ENCODE peak calls at places on chromosomes 3 and 15, in four cellular contexts. M, F, A and R are unnamed samples.

GRCh38 chr3:191316876-191317603 is 12.2 kb upstream of the CCDC50 start:
- DNase-seq in M (no peak), F (peak; percentile 24), A (no peak), R (no peak)

GRCh38 chr15:60118146-60118545 is 114.0 kb downstream of the FOXB1 start:
- DNase-seq in M (no peak), F (no peak), A (no peak), R (no peak)

GRCh38 chr3:80705290-80705689 is 937.5 kb upstream of the ROBO1 start:
- DNase-seq in M (no peak), F (no peak), A (no peak), R (no peak)

GRCh38 chr15:96326551-96327154 is 3.8 kb upstream of the NR2F2 start:
- DNase-seq in M (peak; percentile 82), F (peak; percentile 71), A (peak; percentile 60), R (peak; percentile 64)

GRCh38 chr3:185823280-185824044 is 1.4 kb downstream of the IGF2BP2 start:
- DNase-seq in M (peak; percentile 75), F (peak; percentile 80), A (peak; percentile 50), R (peak; percentile 57)

GRCh38 chr15:40875996-40876740 is 2.1 kb upstream of the RHOV start:
- DNase-seq in M (peak; percentile 17), F (peak; percentile 16), A (no peak), R (no peak)

GRCh38 chr15:25799906-25800700 is 63.0 kb downstream of the ATP10A start:
- DNase-seq in M (no peak), F (peak; percentile 62), A (no peak), R (no peak)

GRCh38 chr3:45110185-45110833 is 35.9 kb downstream of the CDCP1 start:
- DNase-seq in M (no peak), F (no peak), A (no peak), R (no peak)

GRCh38 chr3:140403559-140403958 is 274.3 kb upstream of the TRIM42 start:
- DNase-seq in M (no peak), F (no peak), A (no peak), R (no peak)

GRCh38 chr3:30645077-30645476 is 38.7 kb downstream of the TGFBR2 start:
- DNase-seq in M (no peak), F (no peak), A (no peak), R (no peak)

GRCh38 chr15:44130778-44131177 is 64.3 kb downstream of the FRMD5 start:
- DNase-seq in M (peak; percentile 18), F (no peak), A (no peak), R (no peak)

GRCh38 chr3:159080821-159081220 is 279.0 kb downstream of the MFSD1 start:
- DNase-seq in M (no peak), F (no peak), A (no peak), R (no peak)

GRCh38 chr15:60006203-60006782 is 2.2 kb downstream of the FOXB1 start:
- DNase-seq in M (peak; percentile 48), F (peak; percentile 89), A (no peak), R (peak; percentile 55)

GRCh38 chr3:151037746-151038145 is 47.7 kb upstream of the MED12L start:
- DNase-seq in M (peak; percentile 97), F (no peak), A (peak; percentile 65), R (peak; percentile 97)

GRCh38 chr15:57897870-57898269 is 167.6 kb downstream of the ALDH1A2 start:
- DNase-seq in M (no peak), F (no peak), A (no peak), R (no peak)

GRCh38 chr15:60423540-60423939 is 25.8 kb upstream of the ANXA2 start:
- DNase-seq in M (peak; percentile 96), F (no peak), A (no peak), R (peak; percentile 49)

GRCh38 chr3:9180764-9181117 is 68.7 kb downstream of the SRGAP3 start:
- DNase-seq in M (no peak), F (no peak), A (peak; percentile 75), R (no peak)

GRCh38 chr3:19946291-19946831 is 536 bp upstream of the RAB5A start:
- DNase-seq in M (peak; percentile 56), F (no peak), A (no peak), R (no peak)

GRCh38 chr3:67646586-67647234 is 7.7 kb downstream of the SUCLG2 start:
- DNase-seq in M (no peak), F (no peak), A (no peak), R (peak; percentile 33)

GRCh38 chr15:84911879-84912660 is 27.6 kb downstream of the SLC28A1 start:
- DNase-seq in M (peak; percentile 98), F (no peak), A (peak; percentile 97), R (peak; percentile 99)

GRCh38 chr3:160804762-160805161 is 48.7 kb downstream of the PPM1L start:
- DNase-seq in M (peak; percentile 3), F (peak; percentile 4), A (peak; percentile 63), R (peak; percentile 67)

GRCh38 chr3:135229018-135229495 is 434.0 kb downstream of the EPHB1 start:
- DNase-seq in M (no peak), F (peak; percentile 33), A (no peak), R (peak; percentile 69)

GRCh38 chr3:27500051-27500450 is 15.9 kb upstream of the SLC4A7 start:
- DNase-seq in M (no peak), F (no peak), A (no peak), R (no peak)

GRCh38 chr3:57918123-57918837 is 89.9 kb upstream of the FLNB start:
- DNase-seq in M (peak; percentile 95), F (no peak), A (no peak), R (peak; percentile 0)

GRCh38 chr15:66007663-66008262 is 138.5 kb downstream of the RAB11A start:
- DNase-seq in M (no peak), F (no peak), A (no peak), R (no peak)

GRCh38 chr3:159866201-159866746 is 122.4 kb upstream of the IL12A start:
- DNase-seq in M (no peak), F (no peak), A (no peak), R (peak; percentile 31)

GRCh38 chr3:187783098-187783497 is 37.8 kb upstream of the BCL6 start:
- DNase-seq in M (peak; percentile 96), F (no peak), A (no peak), R (peak; percentile 96)

GRCh38 chr15:81293728-81294500 is 30.0 kb downstream of the STARD5 start:
- DNase-seq in M (no peak), F (peak; percentile 57), A (peak; percentile 57), R (no peak)

GRCh38 chr15:77143606-77144005 is 72.7 kb upstream of the TSPAN3 start:
- DNase-seq in M (no peak), F (no peak), A (no peak), R (no peak)

GRCh38 chr15:77144028-77144427 is 73.1 kb upstream of the TSPAN3 start:
- DNase-seq in M (peak; percentile 71), F (no peak), A (no peak), R (no peak)

GRCh38 chr15:77144492-77145070 is 73.7 kb upstream of the TSPAN3 start:
- DNase-seq in M (peak; percentile 93), F (no peak), A (no peak), R (peak; percentile 54)

GRCh38 chr15:77145370-77145769 is 74.5 kb upstream of the TSPAN3 start:
- DNase-seq in M (no peak), F (no peak), A (no peak), R (no peak)

GRCh38 chr15:77143191-77143590 is 72.3 kb upstream of the TSPAN3 start:
- DNase-seq in M (no peak), F (no peak), A (no peak), R (no peak)
- H3K4me3 ChIP-seq in M (peak overlapping the region; percentile 48), F (no peak overlapping the region), A (no peak overlapping the region), R (no peak overlapping the region)

GRCh38 chr3:41241800-41242571 is 42.7 kb downstream of the CTNNB1 start:
- DNase-seq in M (no peak), F (no peak), A (no peak), R (no peak)

GRCh38 chr3:41241159-41241558 is 41.9 kb downstream of the CTNNB1 start:
- DNase-seq in M (no peak), F (no peak), A (no peak), R (no peak)

GRCh38 chr3:41237907-41238306 is 38.6 kb downstream of the CTNNB1 start:
- DNase-seq in M (no peak), F (no peak), A (no peak), R (no peak)

GRCh38 chr3:41236198-41236597 is 36.9 kb downstream of the CTNNB1 start:
- DNase-seq in M (no peak), F (no peak), A (no peak), R (no peak)

DNA sequence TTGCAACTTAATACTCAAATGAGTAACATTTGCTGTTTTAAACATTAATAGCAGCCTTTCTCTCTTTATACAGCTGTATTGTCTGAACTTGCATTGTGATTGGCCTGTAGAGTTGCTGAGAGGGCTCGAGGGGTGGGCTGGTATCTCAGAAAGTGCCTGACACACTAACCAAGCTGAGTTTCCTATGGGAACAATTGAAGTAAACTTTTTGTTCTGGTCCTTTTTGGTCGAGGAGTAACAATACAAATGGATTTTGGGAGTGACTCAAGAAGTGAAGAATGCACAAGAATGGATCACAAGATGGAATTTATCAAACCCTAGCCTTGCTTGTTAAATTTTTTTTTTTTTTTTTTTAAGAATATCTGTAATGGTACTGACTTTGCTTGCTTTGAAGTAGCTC is 40.3 kb downstream of the CTNNB1 start:
- DNase-seq in M (peak; percentile 36), F (no peak), A (no peak), R (no peak)
- H3K36me3 ChIP-seq in M (peaks cover 62% of the 10 kb centered on the region), F (peaks cover 30% of the 10 kb centered on the region), A (peaks cover 16% of the 10 kb centered on the region), R (peaks cover 57% of the 10 kb centered on the region)

GRCh38 chr3:121844892-121845291 is 9.9 kb downstream of the EAF2 start:
- DNase-seq in M (no peak), F (no peak), A (no peak), R (no peak)
- H3K27me3 ChIP-seq in M (no peaks in the 10 kb centered on the region), F (no peaks in the 10 kb centered on the region), A (no peaks in the 10 kb centered on the region), R (peaks cover 10% of the 10 kb centered on the region)

DNA sequence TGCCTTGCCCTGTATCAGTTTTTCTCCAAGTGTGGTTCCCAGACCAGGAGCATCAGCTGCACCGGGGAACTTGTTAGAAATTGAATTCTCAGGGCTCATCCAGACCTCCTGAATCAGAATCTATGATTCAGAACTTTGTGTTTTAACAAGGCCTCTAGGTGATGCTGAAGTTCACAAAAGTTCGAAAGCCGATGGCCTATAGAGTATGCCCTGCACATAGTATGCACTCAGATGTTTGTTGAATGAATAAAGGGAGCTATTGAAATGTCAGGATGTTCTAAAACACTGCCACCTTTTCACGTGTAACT is 666 bp upstream of the LARP6 start:
- DNase-seq in M (peak; percentile 82), F (no peak), A (no peak), R (peak; percentile 37)
- H3K4me3 ChIP-seq in M (peak overlapping the region; percentile 90), F (peak overlapping the region; percentile 76), A (peak overlapping the region; percentile 72), R (peak overlapping the region; percentile 68)

DNA sequence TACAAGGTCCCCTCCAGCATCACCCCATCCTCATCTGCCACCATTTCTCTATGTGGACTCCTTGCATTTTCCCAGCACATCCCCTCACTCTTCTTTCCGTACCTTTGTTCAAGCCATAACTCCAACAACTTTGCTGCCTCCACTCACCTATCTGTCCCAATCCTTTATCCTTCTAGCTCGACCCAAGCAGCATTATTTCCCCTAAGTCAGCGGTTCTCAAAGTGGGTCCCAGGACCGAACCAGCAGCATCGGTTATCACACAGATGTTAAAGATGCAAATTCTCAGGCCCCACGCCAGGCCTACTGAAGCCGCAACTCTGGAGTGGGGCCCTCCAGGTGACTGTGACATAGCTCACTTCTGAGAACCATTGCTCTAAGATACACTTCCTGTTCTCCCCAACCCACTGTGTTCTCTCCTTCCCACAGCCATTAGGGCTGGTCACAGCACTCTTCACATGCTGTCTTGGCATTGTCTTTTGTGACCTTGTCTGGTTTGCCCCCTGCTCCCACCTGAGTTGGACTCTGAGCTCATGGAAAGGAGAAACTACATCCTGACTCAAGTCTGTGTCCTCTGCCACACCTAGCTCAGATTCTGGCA is 56.2 kb downstream of the AAGAB start:
- DNase-seq in M (peak; percentile 13), F (no peak), A (no peak), R (no peak)
- H3K36me3 ChIP-seq in M (peaks cover 13% of the 10 kb centered on the region), F (peaks cover 5% of the 10 kb centered on the region), A (no peaks in the 10 kb centered on the region), R (peaks cover 46% of the 10 kb centered on the region)

GRCh38 chr15:28104326-28104725 is 5.2 kb upstream of the OCA2 start:
- DNase-seq in M (no peak), F (peak; percentile 67), A (no peak), R (no peak)
- H3K27me3 ChIP-seq in M (peaks cover 11% of the 10 kb centered on the region), F (peaks cover 52% of the 10 kb centered on the region), A (no peaks in the 10 kb centered on the region), R (no peaks in the 10 kb centered on the region)